ENCODE peak calls at places on chromosomes 5 and 9, in five cellular contexts. X is HepG2, U is H1, O is GM12878, E is K562. N is an unnamed sample.

GRCh38 chr5:128228506-128228905 is 144.9 kb downstream of the SLC12A2 start:
- DNase-seq in U (no peak), O (no peak), E (no peak), X (no peak), N (no peak)

GRCh38 chr5:176873541-176874172 is 25.5 kb downstream of the HK3 start:
- DNase-seq in E (no peak), X (no peak), U (no peak), O (no peak), N (no peak)

GRCh38 chr5:180820788-180821321 is 18.2 kb upstream of the MGAT1 start:
- DNase-seq in O (no peak), E (no peak), U (no peak), X (no peak), N (no peak)

GRCh38 chr5:19795218-19795617 is 192.8 kb downstream of the CDH18 start:
- DNase-seq in O (no peak), E (no peak), X (peak; percentile 3), U (peak; percentile 3), N (no peak)

GRCh38 chr9:98774746-98775145 is 21.6 kb downstream of the ANKS6 start:
- DNase-seq in E (peak; percentile 81), X (no peak), U (no peak), O (no peak), N (no peak)

GRCh38 chr5:59351076-59351794 is 542.3 kb downstream of the PDE4D start:
- DNase-seq in U (no peak), X (no peak), O (no peak), E (no peak), N (no peak)

GRCh38 chr5:170565077-170565476 is 61.3 kb downstream of the KCNIP1 start:
- DNase-seq in X (no peak), E (no peak), U (no peak), O (no peak), N (no peak)

GRCh38 chr9:113922160-113922559 is 46.1 kb downstream of the ZNF618 start:
- DNase-seq in U (no peak), O (no peak), E (no peak), X (no peak), N (no peak)

GRCh38 chr5:90473321-90474234 is 993 bp downstream of the MBLAC2 start:
- DNase-seq in X (peak; percentile 12), O (no peak), E (peak; percentile 28), U (no peak), N (no peak)

GRCh38 chr9:69379250-69379982 is 54.4 kb downstream of the ENTREP1 start:
- DNase-seq in O (no peak), U (no peak), X (no peak), E (no peak), N (no peak)

GRCh38 chr9:83147487-83148149 is 84.7 kb upstream of the RASEF start:
- DNase-seq in E (no peak), U (no peak), O (no peak), X (no peak), N (no peak)

GRCh38 chr5:61866930-61867329 is 439.1 kb upstream of the KIF2A start:
- DNase-seq in U (no peak), E (peak; percentile 16), X (no peak), O (peak; percentile 32), N (peak; percentile 12)

GRCh38 chr5:33631139-33631538 is 190.4 kb downstream of the TARS1 start:
- DNase-seq in O (no peak), X (no peak), U (no peak), E (no peak), N (no peak)

GRCh38 chr5:891837-892389 is 688 bp downstream of the BRD9 start:
- DNase-seq in E (no peak), X (no peak), U (no peak), O (no peak), N (no peak)

GRCh38 chr9:34332370-34332964 is 3.1 kb downstream of the NUDT2 start:
- DNase-seq in E (peak; percentile 15), X (peak; percentile 60), O (peak; percentile 12), U (no peak), N (peak; percentile 28)

GRCh38 chr5:1754531-1755220 is 45.0 kb downstream of the MRPL36 start:
- DNase-seq in U (no peak), O (no peak), E (no peak), X (no peak), N (no peak)

GRCh38 chr5:177552839-177553455 is 1.4 kb downstream of the FAM193B start:
- DNase-seq in E (no peak), O (no peak), X (peak; percentile 29), U (no peak), N (no peak)

GRCh38 chr5:55234171-55234700 is 828 bp upstream of the CCNO start:
- DNase-seq in O (no peak), U (no peak), E (no peak), X (no peak), N (peak; percentile 12)

GRCh38 chr5:176549871-176550270 is 729 bp downstream of the CDHR2 start:
- DNase-seq in U (no peak), E (no peak), O (no peak), X (no peak), N (no peak)

GRCh38 chr9:89440548-89440947 is 57.4 kb downstream of the SEMA4D start:
- DNase-seq in E (no peak), O (no peak), X (no peak), U (no peak), N (no peak)

GRCh38 chr9:79944991-79945390 is 373.2 kb downstream of the TLE4 start:
- DNase-seq in U (no peak), O (no peak), X (no peak), E (no peak), N (no peak)

GRCh38 chr5:77272206-77272605 is 61.7 kb downstream of the PDE8B start:
- DNase-seq in U (no peak), O (no peak), X (no peak), E (no peak), N (no peak)

GRCh38 chr9:133606722-133607053 is 2.5 kb downstream of the FAM163B start:
- DNase-seq in X (no peak), O (no peak), E (no peak), U (no peak), N (no peak)

GRCh38 chr5:67350600-67351315 is 154.2 kb upstream of the CD180 start:
- DNase-seq in E (no peak), O (no peak), X (no peak), U (no peak), N (no peak)

GRCh38 chr5:80837679-80838078 is 122.5 kb upstream of the RASGRF2 start:
- DNase-seq in U (no peak), E (no peak), X (no peak), O (peak; percentile 31), N (no peak)

GRCh38 chr5:133936611-133937015 is 31.8 kb downstream of the C5orf15 start:
- DNase-seq in U (no peak), X (no peak), O (no peak), E (peak; percentile 83), N (no peak)

GRCh38 chr5:129541648-129542251 is 81.7 kb downstream of the ADAMTS19 start:
- DNase-seq in X (peak; percentile 13), E (peak; percentile 6), U (no peak), O (no peak), N (peak; percentile 48)

GRCh38 chr5:43066799-43067741 is 27.0 kb upstream of the ANXA2R start:
- DNase-seq in U (no peak), X (peak; percentile 87), O (peak; percentile 74), E (peak; percentile 45), N (peak; percentile 85)

GRCh38 chr9:120971938-120972337 is 45.3 kb upstream of the TRAF1 start:
- DNase-seq in O (no peak), U (no peak), E (no peak), X (no peak), N (no peak)

GRCh38 chr9:76835571-76836283 is 70.2 kb downstream of the PRUNE2 start:
- DNase-seq in O (no peak), U (no peak), X (no peak), E (no peak), N (no peak)

GRCh38 chr5:107455111-107455544 is 215.6 kb downstream of the EFNA5 start:
- DNase-seq in U (no peak), E (no peak), O (no peak), X (no peak), N (no peak)

DNA sequence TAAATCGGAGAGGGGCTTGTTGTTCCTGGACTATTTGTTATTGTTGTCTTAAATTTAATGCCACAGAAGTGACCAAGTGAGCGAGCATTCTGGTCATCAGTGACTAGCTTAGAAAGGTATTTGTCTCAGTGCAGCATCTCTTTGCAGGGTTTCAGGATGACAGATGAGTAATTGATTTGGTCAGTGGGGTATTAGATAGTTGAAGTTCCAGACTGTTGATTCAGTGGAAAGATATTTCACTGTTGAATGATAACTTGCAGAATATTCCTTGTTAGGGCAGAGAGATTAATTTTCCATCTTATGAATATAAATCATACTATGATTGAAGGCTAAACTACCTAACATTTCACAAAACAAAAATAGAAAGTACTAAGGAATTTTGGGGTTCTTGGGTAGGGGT is 122.4 kb downstream of the TRIO start:
- DNase-seq in O (no peak), E (no peak), X (peak; percentile 53), U (no peak), N (peak; percentile 74)
- TF ChIP-seq SRF in O (no peak), E (no peak), X (no peak), U (no peak), N (no peak)

GRCh38 chr5:139759219-139759721 is 36.3 kb upstream of the PSD2 start:
- DNase-seq in X (no peak), O (no peak), E (no peak), U (no peak), N (no peak)

GRCh38 chr5:139757727-139758509 is 37.7 kb upstream of the PSD2 start:
- DNase-seq in U (no peak), O (no peak), E (no peak), X (peak; percentile 65), N (no peak)

GRCh38 chr5:139758510-139759036 is 37.0 kb upstream of the PSD2 start:
- DNase-seq in U (no peak), O (no peak), E (no peak), X (no peak), N (no peak)

GRCh38 chr5:139752506-139753350 is 42.9 kb upstream of the PSD2 start:
- DNase-seq in U (no peak), X (no peak), E (peak; percentile 57), O (no peak), N (no peak)

GRCh38 chr5:139755892-139756671 is 39.5 kb upstream of the PSD2 start:
- DNase-seq in X (peak; percentile 41), E (peak; percentile 75), U (no peak), O (no peak), N (no peak)
- H3K4me3 ChIP-seq in X (peak overlapping the region; percentile 65), E (no peak overlapping the region), U (peak overlapping the region; percentile 38), O (peak overlapping the region; percentile 49), N (peak overlapping the region; percentile 61)

GRCh38 chr9:115015018-115015635 is 84.7 kb upstream of the TNFSF8 start:
- DNase-seq in U (peak; percentile 43), O (no peak), X (peak; percentile 7), E (peak; percentile 21), N (peak; percentile 40)
- TF ChIP-seq SRF in U (no peak), O (no peak), X (no peak), E (no peak), N (no peak)

GRCh38 chr5:116575635-116576042 is 1.0 kb upstream of the SEMA6A start:
- DNase-seq in U (no peak), O (no peak), X (no peak), E (no peak), N (no peak)

GRCh38 chr5:116574682-116575634 is at the start of gene SEMA6A:
- DNase-seq in O (peak; percentile 81), X (peak; percentile 61), U (peak; percentile 97), E (peak; percentile 22), N (peak; percentile 95)

GRCh38 chr5:116577064-116577788 is 2.6 kb upstream of the SEMA6A start:
- DNase-seq in X (no peak), U (no peak), O (peak; percentile 92), E (no peak), N (no peak)

GRCh38 chr5:116573617-116574431 is 799 bp downstream of the SEMA6A start:
- DNase-seq in X (no peak), O (no peak), U (no peak), E (no peak), N (no peak)

GRCh38 chr5:116576043-116576713 is 1.6 kb upstream of the SEMA6A start:
- DNase-seq in O (no peak), X (peak; percentile 24), U (peak; percentile 83), E (peak; percentile 81), N (peak; percentile 72)
- H3K4me3 ChIP-seq in O (peak overlapping the region; percentile 85), X (no peak overlapping the region), U (peak overlapping the region; percentile 86), E (no peak overlapping the region), N (peak overlapping the region; percentile 70)

N was measured in HCT116.